ENCODE peak calls at places on chromosomes 4 and X, in eight cellular contexts. One of them, this sample, is unnamed.

GRCh38 chrX:110081740-110082139 is 78.8 kb downstream of the TMEM164 start:
- DNase-seq in non-pigmented ciliary epithelial cell: no peak
- DNase-seq in activated CD4-positive, alpha-beta T cell treated with anti-CD3 and anti-CD28 coated beads for 4 hours: no peak
- DNase-seq in NCI-H345: no peak
- DNase-seq in caudate nucleus: no peak
- DNase-seq in cardiac fibroblast: peak
- DNase-seq in frontal cortex: no peak
- DNase-seq in lower lobe of right lung: peak
- DNase-seq in this sample: peak

GRCh38 chr4:168766537-168767316 is 243.3 kb downstream of the CBR4 start:
- DNase-seq in activated CD4-positive, alpha-beta T cell treated with anti-CD3 and anti-CD28 coated beads for 4 hours: no peak
- DNase-seq in frontal cortex: no peak
- DNase-seq in NCI-H345: no peak
- DNase-seq in lower lobe of right lung: no peak
- DNase-seq in non-pigmented ciliary epithelial cell: no peak
- DNase-seq in caudate nucleus: no peak
- DNase-seq in cardiac fibroblast: peak
- DNase-seq in this sample: no peak

GRCh38 chrX:17986440-17986839 is 125.3 kb upstream of the RAI2 start:
- DNase-seq in cardiac fibroblast: no peak
- DNase-seq in NCI-H345: no peak
- DNase-seq in lower lobe of right lung: no peak
- DNase-seq in frontal cortex: no peak
- DNase-seq in non-pigmented ciliary epithelial cell: no peak
- DNase-seq in activated CD4-positive, alpha-beta T cell treated with anti-CD3 and anti-CD28 coated beads for 4 hours: no peak
- DNase-seq in caudate nucleus: no peak
- DNase-seq in this sample: no peak

GRCh38 chrX:153634236-153634635 is 12.8 kb upstream of the DUSP9 start:
- DNase-seq in caudate nucleus: no peak
- DNase-seq in cardiac fibroblast: no peak
- DNase-seq in lower lobe of right lung: no peak
- DNase-seq in frontal cortex: no peak
- DNase-seq in non-pigmented ciliary epithelial cell: no peak
- DNase-seq in NCI-H345: no peak
- DNase-seq in activated CD4-positive, alpha-beta T cell treated with anti-CD3 and anti-CD28 coated beads for 4 hours: no peak
- DNase-seq in this sample: no peak

GRCh38 chrX:124098089-124098488 is 136.6 kb downstream of the STAG2 start:
- DNase-seq in activated CD4-positive, alpha-beta T cell treated with anti-CD3 and anti-CD28 coated beads for 4 hours: peak
- DNase-seq in NCI-H345: peak
- DNase-seq in caudate nucleus: no peak
- DNase-seq in frontal cortex: no peak
- DNase-seq in lower lobe of right lung: no peak
- DNase-seq in cardiac fibroblast: peak
- DNase-seq in non-pigmented ciliary epithelial cell: peak
- DNase-seq in this sample: no peak

GRCh38 chr4:151865327-151865726 is 104.5 kb upstream of the GATB start:
- DNase-seq in cardiac fibroblast: no peak
- DNase-seq in caudate nucleus: peak
- DNase-seq in frontal cortex: peak
- DNase-seq in NCI-H345: peak
- DNase-seq in non-pigmented ciliary epithelial cell: no peak
- DNase-seq in activated CD4-positive, alpha-beta T cell treated with anti-CD3 and anti-CD28 coated beads for 4 hours: no peak
- DNase-seq in lower lobe of right lung: peak
- DNase-seq in this sample: peak

GRCh38 chr4:118683513-118683912 is 1.7 kb upstream of the METTL14 start:
- DNase-seq in non-pigmented ciliary epithelial cell: no peak
- DNase-seq in frontal cortex: no peak
- DNase-seq in cardiac fibroblast: peak
- DNase-seq in lower lobe of right lung: no peak
- DNase-seq in caudate nucleus: no peak
- DNase-seq in NCI-H345: no peak
- DNase-seq in activated CD4-positive, alpha-beta T cell treated with anti-CD3 and anti-CD28 coated beads for 4 hours: no peak
- DNase-seq in this sample: no peak

GRCh38 chrX:34629572-34629971 is 27.5 kb downstream of the TMEM47 start:
- DNase-seq in caudate nucleus: no peak
- DNase-seq in activated CD4-positive, alpha-beta T cell treated with anti-CD3 and anti-CD28 coated beads for 4 hours: no peak
- DNase-seq in NCI-H345: no peak
- DNase-seq in frontal cortex: no peak
- DNase-seq in lower lobe of right lung: no peak
- DNase-seq in non-pigmented ciliary epithelial cell: no peak
- DNase-seq in cardiac fibroblast: peak
- DNase-seq in this sample: no peak

GRCh38 chrX:134431894-134432293 is 28.1 kb upstream of the HPRT1 start:
- DNase-seq in activated CD4-positive, alpha-beta T cell treated with anti-CD3 and anti-CD28 coated beads for 4 hours: no peak
- DNase-seq in NCI-H345: no peak
- DNase-seq in lower lobe of right lung: no peak
- DNase-seq in non-pigmented ciliary epithelial cell: peak
- DNase-seq in frontal cortex: no peak
- DNase-seq in cardiac fibroblast: peak
- DNase-seq in caudate nucleus: no peak
- DNase-seq in this sample: no peak

GRCh38 chrX:39242187-39242586 is 440.9 kb downstream of the MID1IP1 start:
- DNase-seq in frontal cortex: no peak
- DNase-seq in lower lobe of right lung: no peak
- DNase-seq in cardiac fibroblast: peak
- DNase-seq in caudate nucleus: no peak
- DNase-seq in NCI-H345: peak
- DNase-seq in non-pigmented ciliary epithelial cell: no peak
- DNase-seq in activated CD4-positive, alpha-beta T cell treated with anti-CD3 and anti-CD28 coated beads for 4 hours: peak
- DNase-seq in this sample: no peak

GRCh38 chr4:41633321-41633720 is 95.4 kb downstream of the LIMCH1 start:
- DNase-seq in caudate nucleus: no peak
- DNase-seq in NCI-H345: no peak
- DNase-seq in non-pigmented ciliary epithelial cell: no peak
- DNase-seq in lower lobe of right lung: no peak
- DNase-seq in cardiac fibroblast: no peak
- DNase-seq in activated CD4-positive, alpha-beta T cell treated with anti-CD3 and anti-CD28 coated beads for 4 hours: no peak
- DNase-seq in frontal cortex: no peak
- DNase-seq in this sample: no peak

GRCh38 chrX:104922206-104922621 is 298.3 kb downstream of the TEX13A start:
- DNase-seq in activated CD4-positive, alpha-beta T cell treated with anti-CD3 and anti-CD28 coated beads for 4 hours: peak
- DNase-seq in caudate nucleus: peak
- DNase-seq in lower lobe of right lung: peak
- DNase-seq in frontal cortex: peak
- DNase-seq in cardiac fibroblast: peak
- DNase-seq in non-pigmented ciliary epithelial cell: peak
- DNase-seq in NCI-H345: peak
- DNase-seq in this sample: peak

GRCh38 chr4:113692809-113693411 is 68.6 kb downstream of the CAMK2D start:
- DNase-seq in activated CD4-positive, alpha-beta T cell treated with anti-CD3 and anti-CD28 coated beads for 4 hours: no peak
- DNase-seq in non-pigmented ciliary epithelial cell: no peak
- DNase-seq in cardiac fibroblast: no peak
- DNase-seq in caudate nucleus: no peak
- DNase-seq in lower lobe of right lung: no peak
- DNase-seq in frontal cortex: no peak
- DNase-seq in NCI-H345: no peak
- DNase-seq in this sample: no peak

GRCh38 chr4:141668200-141668599 is 31.8 kb downstream of the IL15 start:
- DNase-seq in lower lobe of right lung: no peak
- DNase-seq in cardiac fibroblast: no peak
- DNase-seq in non-pigmented ciliary epithelial cell: no peak
- DNase-seq in NCI-H345: no peak
- DNase-seq in frontal cortex: no peak
- DNase-seq in activated CD4-positive, alpha-beta T cell treated with anti-CD3 and anti-CD28 coated beads for 4 hours: no peak
- DNase-seq in caudate nucleus: no peak
- DNase-seq in this sample: no peak

GRCh38 chrX:31658360-31658759 is 586.5 kb upstream of the FTHL17 start:
- DNase-seq in non-pigmented ciliary epithelial cell: no peak
- DNase-seq in cardiac fibroblast: peak
- DNase-seq in frontal cortex: peak
- DNase-seq in activated CD4-positive, alpha-beta T cell treated with anti-CD3 and anti-CD28 coated beads for 4 hours: no peak
- DNase-seq in NCI-H345: peak
- DNase-seq in caudate nucleus: no peak
- DNase-seq in lower lobe of right lung: no peak
- DNase-seq in this sample: no peak

This sample was measured in Right ventricle myocardium superior.